ENCODE peak calls at places on chromosomes 4 and X, in four cellular contexts. S is stimulated activated CD4-positive, alpha-beta T cell treated with anti-CD3 and anti-CD28 coated beads, Interleukin-15, amount 100 ng/mL, for 1 hour; H is EL; Z is T-helper 22 cell. I is an unnamed sample.

GRCh38 chr4:69658133-69658532 is 5.1 kb upstream of the UGT2A1 start:
- DNase-seq in S (no peak), H (no peak), Z (no peak), I (no peak)

GRCh38 chr4:103067841-103068547 is 8.6 kb downstream of the SLC9B2 start:
- DNase-seq in S (no peak), H (no peak), Z (no peak), I (no peak)

GRCh38 chr4:110618091-110619000 is 4.5 kb downstream of the PITX2 start:
- DNase-seq in S (no peak), H (no peak), Z (no peak), I (no peak)

GRCh38 chrX:18596096-18596495 is 75.8 kb downstream of the RS1 start:
- DNase-seq in S (no peak), H (no peak), Z (no peak), I (no peak)

GRCh38 chrX:118773782-118774181 is 46.4 kb downstream of the IL13RA1 start:
- DNase-seq in S (no peak), H (no peak), Z (no peak), I (no peak)

GRCh38 chr4:122827258-122827887 is 742 bp downstream of the FGF2 start:
- DNase-seq in S (no peak), H (peak; percentile 47), Z (no peak), I (no peak)

GRCh38 chr4:138414202-138414601 is 172.1 kb upstream of the SLC7A11 start:
- DNase-seq in S (no peak), H (no peak), Z (no peak), I (no peak)

GRCh38 chr4:77196866-77197265 is 39.9 kb downstream of the CCNG2 start:
- DNase-seq in S (no peak), H (no peak), Z (no peak), I (no peak)

GRCh38 chr4:5478116-5478515 is 230.2 kb downstream of the EVC2 start:
- DNase-seq in S (no peak), H (no peak), Z (no peak), I (no peak)

GRCh38 chr4:121198261-121198660 is 34.1 kb upstream of the TNIP3 start:
- DNase-seq in S (no peak), H (no peak), Z (no peak), I (no peak)

GRCh38 chrX:49257846-49258748 is 6.4 kb downstream of the FOXP3 start:
- DNase-seq in S (no peak), H (no peak), Z (no peak), I (no peak)

GRCh38 chr4:99642725-99643489 is 14.7 kb downstream of the C4orf54 start:
- DNase-seq in S (no peak), H (no peak), Z (no peak), I (no peak)

GRCh38 chr4:78483811-78484210 is 67.8 kb upstream of the ANXA3 start:
- DNase-seq in S (no peak), H (no peak), Z (no peak), I (no peak)

GRCh38 chr4:2765832-2766526 is 9.8 kb upstream of the TNIP2 start:
- DNase-seq in S (no peak), H (no peak), Z (no peak), I (no peak)

GRCh38 chrX:70264784-70265183 is 3.4 kb upstream of the ARR3 start:
- DNase-seq in S (no peak), H (no peak), Z (no peak), I (no peak)

GRCh38 chr4:182938213-182938645 is 21.0 kb upstream of the DCTD start:
- DNase-seq in S (peak; percentile 51), H (peak; percentile 76), Z (no peak), I (peak; percentile 42)

GRCh38 chr4:82421796-82422560 is 8.3 kb downstream of the HNRNPDL start:
- DNase-seq in S (no peak), H (no peak), Z (no peak), I (no peak)

GRCh38 chr4:136831553-136831952 is 700.7 kb downstream of the PCDH18 start:
- DNase-seq in S (no peak), H (no peak), Z (no peak), I (no peak)

GRCh38 chr4:26780524-26780923 is 80.1 kb upstream of the STIM2 start:
- DNase-seq in S (no peak), H (peak; percentile 51), Z (no peak), I (no peak)

GRCh38 chr4:1172971-1173757 is 781 bp upstream of the SPON2 start:
- DNase-seq in S (no peak), H (peak; percentile 37), Z (no peak), I (no peak)

GRCh38 chr4:68581382-68582338 is 5.5 kb upstream of the UGT2B17 start:
- DNase-seq in S (no peak), H (no peak), Z (no peak), I (no peak)

GRCh38 chr4:106201373-106201772 is 114.6 kb downstream of the TBCK start:
- DNase-seq in S (no peak), H (no peak), Z (no peak), I (no peak)

GRCh38 chr4:118865091-118865708 is 23.5 kb upstream of the SYNPO2 start:
- DNase-seq in S (no peak), H (peak; percentile 47), Z (no peak), I (no peak)

GRCh38 chrX:23953908-23954269 is 46.1 kb downstream of the CXorf58 start:
- DNase-seq in S (no peak), H (no peak), Z (no peak), I (no peak)

GRCh38 chr4:171582961-171583581 is 230.1 kb upstream of the GALNTL6 start:
- DNase-seq in S (no peak), H (no peak), Z (no peak), I (no peak)

GRCh38 chr4:36269116-36269515 is 12.3 kb upstream of the DTHD1 start:
- DNase-seq in S (no peak), H (no peak), Z (peak; percentile 21), I (peak; percentile 38)

GRCh38 chrX:11665144-11666040 is at the start of gene ARHGAP6:
- DNase-seq in S (no peak), H (peak; percentile 62), Z (no peak), I (no peak)

GRCh38 chrX:107571296-107571998 is 56.9 kb upstream of the PRPS1 start:
- DNase-seq in S (no peak), H (peak; percentile 91), Z (no peak), I (no peak)

GRCh38 chrX:7926501-7926900 is 712 bp downstream of the PNPLA4 start:
- DNase-seq in S (no peak), H (peak; percentile 4), Z (no peak), I (no peak)

GRCh38 chr4:59825104-59825503 is 1375.0 kb upstream of the ADGRL3 start:
- DNase-seq in S (no peak), H (no peak), Z (no peak), I (no peak)

GRCh38 chrX:39665830-39666518 is 431.8 kb downstream of the BCOR start:
- DNase-seq in S (no peak), H (peak; percentile 41), Z (no peak), I (no peak)

GRCh38 chr4:169810325-169811323 is 52.9 kb upstream of the HPF1 start:
- DNase-seq in S (no peak), H (peak; percentile 65), Z (no peak), I (no peak)

I was measured in effector memory CD4-positive, alpha-beta T cell.